ENCODE peak calls at places on chromosomes 16 and 17, in ten cellular contexts. Y is ovary; Z is naive thymus-derived CD8-positive, alpha-beta T cell; F is skeletal muscle cell; E is activated T-helper 9 cell treated with anti-CD3 and anti-CD28 coated beads, Interleukin-2, amount 50 U/mL, for 16 hours; W is ascending aorta; G is NCI-H2081; T is iris pigment epithelial cell; N is activated T-cell treated with anti-CD3 and anti-CD28 coated beads, Interleukin-2, amount 50 U/mL, for 72 hours; O is mesendoderm. V is an unnamed sample.
A peak's percentile ranks its signal among the peaks of the same experiment; 100 is the strongest.

GRCh38 chr16:11635127-11635652 is 33.1 kb upstream of the SNN start:
- DNase-seq in Y (no peak), Z (no peak), F (no peak), E (no peak), W (no peak), G (no peak), T (no peak), N (no peak), O (no peak), V (no peak)

GRCh38 chr17:76161619-76162222 is 20.7 kb upstream of the FOXJ1 start:
- DNase-seq in Y (no peak), Z (no peak), F (no peak), E (no peak), W (no peak), G (no peak), T (no peak), N (no peak), O (no peak), V (no peak)

GRCh38 chr16:53091508-53092211 is 36.9 kb downstream of the CHD9 start:
- DNase-seq in Y (peak; percentile 43), Z (no peak), F (peak; percentile 97), E (no peak), W (no peak), G (peak; percentile 20), T (peak; percentile 70), N (peak; percentile 13), O (peak; percentile 94), V (peak; percentile 76)

GRCh38 chr17:16980813-16981731 is 9.2 kb upstream of the TNFRSF13B start:
- DNase-seq in Y (no peak), Z (no peak), F (no peak), E (no peak), W (no peak), G (no peak), T (no peak), N (no peak), O (peak; percentile 14), V (no peak)

GRCh38 chr16:70651524-70651923 is 5.2 kb downstream of the IL34 start:
- DNase-seq in Y (no peak), Z (no peak), F (no peak), E (no peak), W (no peak), G (no peak), T (peak; percentile 31), N (no peak), O (no peak), V (no peak)

GRCh38 chr17:67212716-67213417 is 32.1 kb downstream of the HELZ start:
- DNase-seq in Y (no peak), Z (no peak), F (peak; percentile 39), E (no peak), W (no peak), G (no peak), T (peak; percentile 80), N (no peak), O (no peak), V (no peak)

GRCh38 chr17:7479389-7480192 is at the start of gene ZBTB4:
- DNase-seq in Y (peak; percentile 68), Z (peak; percentile 62), F (no peak), E (peak; percentile 59), W (no peak), G (peak; percentile 22), T (peak; percentile 44), N (peak; percentile 64), O (peak; percentile 70), V (peak; percentile 92)

GRCh38 chr16:26269663-26270062 is 577.9 kb downstream of the HS3ST4 start:
- DNase-seq in Y (no peak), Z (no peak), F (no peak), E (no peak), W (no peak), G (no peak), T (no peak), N (no peak), O (no peak), V (no peak)

GRCh38 chr17:74859439-74860228 is at the start of gene GRIN2C:
- DNase-seq in Y (no peak), Z (no peak), F (no peak), E (peak; percentile 24), W (no peak), G (no peak), T (no peak), N (peak; percentile 51), O (no peak), V (peak; percentile 93)

GRCh38 chr17:82105882-82106696 is 8.1 kb upstream of the FASN start:
- DNase-seq in Y (peak; percentile 17), Z (peak; percentile 33), F (no peak), E (peak; percentile 39), W (no peak), G (peak; percentile 82), T (peak; percentile 43), N (peak; percentile 79), O (peak; percentile 95), V (peak; percentile 97)